ENCODE peak calls at places on chromosomes 16 and 17, in six cellular contexts. T, X, Y, J, R and K are unnamed samples.

GRCh38 chr17:80527016-80527645 is 17.5 kb upstream of the RPTOR start:
- DNase-seq in T (no peak), X (peak; percentile 71), Y (no peak), J (no peak), R (no peak), K (no peak)

GRCh38 chr17:44385287-44386181 is 3.9 kb downstream of the ITGA2B start:
- DNase-seq in T (peak; percentile 80), X (peak; percentile 83), Y (peak; percentile 87), J (peak; percentile 28), R (peak; percentile 89), K (peak; percentile 73)

GRCh38 chr16:75179208-75179607 is 27.8 kb downstream of the CTRB2 start:
- DNase-seq in T (no peak), X (no peak), Y (no peak), J (no peak), R (no peak), K (no peak)

GRCh38 chr17:48799069-48799710 is 17.8 kb downstream of the TTLL6 start:
- DNase-seq in T (no peak), X (no peak), Y (no peak), J (peak; percentile 75), R (no peak), K (no peak)

GRCh38 chr17:8696951-8697745 is 47.5 kb downstream of the CCDC42 start:
- DNase-seq in T (no peak), X (peak; percentile 11), Y (peak; percentile 60), J (no peak), R (no peak), K (no peak)

GRCh38 chr16:56613706-56614105 is 5.3 kb downstream of the MT2A start:
- DNase-seq in T (no peak), X (no peak), Y (no peak), J (peak; percentile 60), R (no peak), K (no peak)

GRCh38 chr17:11628831-11629230 is 30.6 kb downstream of the DNAH9 start:
- DNase-seq in T (no peak), X (no peak), Y (no peak), J (no peak), R (no peak), K (no peak)

GRCh38 chr17:67245694-67246397 is 850 bp upstream of the HELZ start:
- DNase-seq in T (no peak), X (peak; percentile 8), Y (peak; percentile 43), J (no peak), R (peak; percentile 55), K (peak; percentile 13)